ENCODE peak calls at places on chromosomes 4 and X, in six cellular contexts. C is mesendoderm, F is neuronal stem cell, A is IMR-90, I is trophoblast cell, E is H1. G is an unnamed sample. For H3K79me1, the result is how much of the 10 kb centered on the place peaks cover.

GRCh38 chr4:17811078-17811603 is 362 bp downstream of the NCAPG start:
- DNase-seq in C (no peak), F (no peak), A (no peak), I (no peak), E (no peak), G (no peak)

GRCh38 chrX:47530054-47530453 is 31.0 kb upstream of the ARAF start:
- DNase-seq in C (peak), F (no peak), A (no peak), I (no peak), E (no peak), G (no peak)

GRCh38 chr4:37516057-37516775 is 170.0 kb downstream of the RELL1 start:
- DNase-seq in C (no peak), F (no peak), A (no peak), I (no peak), E (no peak), G (no peak)

GRCh38 chr4:168797176-168797575 is 212.9 kb downstream of the CBR4 start:
- DNase-seq in C (no peak), F (no peak), A (peak), I (no peak), E (no peak), G (no peak)

GRCh38 chrX:118039591-118039990 is 77.0 kb downstream of the KLHL13 start:
- DNase-seq in C (no peak), F (no peak), A (no peak), I (no peak), E (no peak), G (no peak)

GRCh38 chrX:44914532-44915198 is 41.7 kb downstream of the KDM6A start:
- DNase-seq in C (no peak), F (no peak), A (peak), I (no peak), E (no peak), G (no peak)

GRCh38 chr4:88802585-88803285 is 105.1 kb upstream of the NAP1L5 start:
- DNase-seq in C (no peak), F (no peak), A (peak), I (no peak), E (no peak), G (no peak)

GRCh38 chr4:122300776-122301175 is 78.0 kb upstream of the ADAD1 start:
- DNase-seq in C (no peak), F (no peak), A (no peak), I (no peak), E (no peak), G (no peak)

GRCh38 chrX:69016220-69016941 is 148.9 kb downstream of the PJA1 start:
- DNase-seq in C (no peak), F (no peak), A (no peak), I (no peak), E (no peak), G (no peak)

GRCh38 chr4:17436750-17437090 is 75.2 kb downstream of the QDPR start:
- DNase-seq in C (no peak), F (no peak), A (no peak), I (no peak), E (no peak), G (peak)

GRCh38 chr4:61545902-61546498 is 345.9 kb downstream of the ADGRL3 start:
- DNase-seq in C (no peak), F (no peak), A (no peak), I (no peak), E (no peak), G (no peak)

GRCh38 chrX:134691453-134691852 is 33.2 kb upstream of the PLAC1 start:
- DNase-seq in C (no peak), F (no peak), A (no peak), I (no peak), E (no peak), G (no peak)

GRCh38 chrX:123959281-123960063 is 2.0 kb upstream of the STAG2 start:
- DNase-seq in C (peak), F (peak), A (no peak), I (peak), E (no peak), G (no peak)

GRCh38 chr4:75432683-75433082 is 81.5 kb downstream of the RCHY1 start:
- DNase-seq in C (peak), F (no peak), A (peak), I (peak), E (no peak), G (peak)

GRCh38 chrX:10111364-10112148 is 45.2 kb upstream of the CLCN4 start:
- DNase-seq in C (no peak), F (no peak), A (peak), I (peak), E (no peak), G (no peak)

GRCh38 chr4:88008133-88008621 is 742 bp downstream of the PKD2 start:
- DNase-seq in C (peak), F (peak), A (peak), I (peak), E (no peak), G (peak)

GRCh38 chrX:63920875-63921274 is 135.9 kb upstream of the ARHGEF9 start:
- DNase-seq in C (no peak), F (no peak), A (no peak), I (no peak), E (no peak), G (no peak)

GRCh38 chr4:78056265-78057129 is 626 bp upstream of the FRAS1 start:
- DNase-seq in C (peak), F (peak), A (peak), I (peak), E (no peak), G (peak)

DNA sequence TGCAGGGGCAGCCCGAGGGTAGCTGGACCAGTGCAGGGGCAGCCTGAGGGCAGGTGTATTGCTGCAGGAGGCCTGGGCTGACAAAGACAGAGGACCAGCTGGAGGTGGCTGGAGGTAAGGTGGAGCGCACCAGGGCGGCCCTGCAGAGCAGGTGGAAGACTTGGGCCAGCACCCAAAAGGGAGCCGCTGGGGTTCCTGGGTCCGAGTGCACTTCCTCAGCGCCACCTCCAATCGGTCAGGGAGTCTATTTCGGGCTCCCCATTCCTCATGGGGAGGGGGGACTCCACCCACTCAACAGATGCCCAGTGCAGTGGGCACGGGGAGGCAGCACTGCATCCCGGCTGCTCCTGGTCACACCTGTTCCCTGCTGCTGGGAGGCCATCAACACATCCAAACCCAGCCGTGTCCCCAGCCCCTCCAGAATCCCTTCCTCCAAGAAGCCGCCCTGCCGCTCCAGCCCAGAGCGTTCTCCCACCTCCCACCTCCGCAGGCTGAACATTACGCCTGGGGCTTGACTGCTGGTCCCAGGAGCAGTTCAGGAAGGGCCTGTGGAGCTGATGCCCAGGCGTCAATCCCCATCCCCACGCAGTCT is 1.5 kb downstream of the LRPAP1 start:
- DNase-seq in C (peak), F (no peak), A (no peak), I (no peak), E (no peak), G (peak)
- H3K79me1 ChIP-seq in C (under half), F (under half), A (under half), I (under half), E (under half), G (under half)

DNA sequence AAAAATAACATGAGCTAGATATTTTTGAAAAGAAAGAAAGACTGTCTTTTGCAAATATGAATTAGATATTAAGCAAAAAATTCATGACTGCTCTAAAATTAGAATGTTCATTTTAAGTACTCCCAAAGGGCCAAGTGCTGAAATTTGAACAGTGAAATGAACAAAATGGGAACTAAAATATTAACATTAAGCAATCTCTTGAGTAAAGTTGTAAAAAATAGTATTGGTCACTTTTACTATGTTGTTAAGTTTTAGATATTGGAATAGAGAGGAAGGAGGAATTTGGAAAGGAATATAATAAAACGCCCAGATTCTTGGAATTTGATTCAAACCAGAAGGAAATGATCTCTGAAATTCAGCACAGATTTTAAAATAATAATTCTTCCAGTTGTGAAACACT is 125.9 kb upstream of the ANK2 start:
- DNase-seq in C (no peak), F (no peak), A (no peak), I (no peak), E (no peak), G (no peak)
- H3K27ac ChIP-seq in C (no peak), F (no peak), A (no peak), I (no peak), E (no peak), G (no peak)

GRCh38 chr4:98491862-98492554 is 166.4 kb downstream of the TSPAN5 start:
- DNase-seq in C (peak), F (no peak), A (no peak), I (no peak), E (no peak), G (no peak)
- H3K18ac ChIP-seq in C (no peak), F (no peak), A (no peak), I (no peak), E (no peak), G (no peak)

GRCh38 chr4:1212546-1213335 is 36.2 kb downstream of the CTBP1 start:
- DNase-seq in C (no peak), F (no peak), A (no peak), I (no peak), E (no peak), G (no peak)
- H3K79me1 ChIP-seq in C (under half), F (under half), A (half or more), I (under half), E (under half), G (under half)

GRCh38 chrX:23782455-23782854 is 518 bp upstream of the SAT1 start:
- DNase-seq in C (no peak), F (no peak), A (no peak), I (peak), E (no peak), G (no peak)
- H3K27ac ChIP-seq in C (no peak), F (no peak), A (peak), I (no peak), E (no peak), G (no peak)

GRCh38 chr4:41203841-41204240 is 10.5 kb downstream of the APBB2 start:
- DNase-seq in C (no peak), F (no peak), A (no peak), I (no peak), E (no peak), G (no peak)
- H3K18ac ChIP-seq in C (no peak), F (no peak), A (peak), I (no peak), E (peak), G (no peak)

G was measured in H9.